ENCODE peak calls at places on chromosome 6, in nine cellular contexts. J is breast epithelium; N is astrocyte of the spinal cord; L is A172; B is GM23248; O is stimulated activated CD4-positive, alpha-beta T cell treated with anti-CD3 and anti-CD28 coated beads, Interleukin-4, amount 100 ng/mL, for 48 hours; R is HS-5; Z is NCI-H2029; D is right cardiac atrium. K is an unnamed sample.
A peak's percentile ranks its signal among the peaks of the same experiment; 100 is the strongest.

GRCh38 chr6:3520541-3521220 is 63.8 kb upstream of the SLC22A23 start:
- DNase-seq in J (no peak), N (no peak), L (no peak), B (peak; percentile 36), O (no peak), R (no peak), Z (no peak), D (no peak), K (no peak)

GRCh38 chr6:116019428-116019827 is 41.3 kb downstream of the FRK start:
- DNase-seq in J (no peak), N (no peak), L (no peak), B (no peak), O (no peak), R (no peak), Z (no peak), D (no peak), K (no peak)

GRCh38 chr6:22614541-22614940 is 45.2 kb downstream of the HDGFL1 start:
- DNase-seq in J (no peak), N (no peak), L (no peak), B (no peak), O (no peak), R (no peak), Z (no peak), D (no peak), K (no peak)

GRCh38 chr6:42307141-42307470 is 89.4 kb upstream of the MRPS10 start:
- DNase-seq in J (no peak), N (no peak), L (no peak), B (no peak), O (no peak), R (no peak), Z (no peak), D (no peak), K (no peak)

GRCh38 chr6:169722362-169723199 is 1.7 kb downstream of the PHF10 start:
- DNase-seq in J (peak; percentile 32), N (peak; percentile 86), L (peak; percentile 81), B (peak; percentile 82), O (peak; percentile 14), R (peak; percentile 82), Z (peak; percentile 47), D (peak; percentile 30), K (peak; percentile 68)

GRCh38 chr6:119739776-119740175 is 390.2 kb upstream of the MAN1A1 start:
- DNase-seq in J (no peak), N (no peak), L (no peak), B (no peak), O (no peak), R (no peak), Z (no peak), D (no peak), K (no peak)

GRCh38 chr6:130725551-130725950 is 101.7 kb upstream of the SMLR1 start:
- DNase-seq in J (no peak), N (no peak), L (no peak), B (no peak), O (no peak), R (no peak), Z (no peak), D (no peak), K (no peak)

GRCh38 chr6:39496951-39497350 is 174.4 kb upstream of the KCNK16 start:
- DNase-seq in J (no peak), N (no peak), L (no peak), B (peak; percentile 48), O (no peak), R (no peak), Z (no peak), D (peak; percentile 72), K (no peak)

GRCh38 chr6:42532038-42532669 is 31.7 kb upstream of the UBR2 start:
- DNase-seq in J (no peak), N (peak; percentile 66), L (peak; percentile 53), B (peak; percentile 83), O (no peak), R (no peak), Z (peak; percentile 51), D (no peak), K (peak; percentile 77)

GRCh38 chr6:146990821-146991798 is 213.1 kb upstream of the STXBP5 start:
- DNase-seq in J (no peak), N (peak; percentile 77), L (peak; percentile 31), B (peak; percentile 64), O (no peak), R (no peak), Z (no peak), D (no peak), K (no peak)

GRCh38 chr6:113142775-113143174 is 714.4 kb upstream of the MARCKS start:
- DNase-seq in J (no peak), N (no peak), L (no peak), B (no peak), O (no peak), R (no peak), Z (no peak), D (no peak), K (no peak)

GRCh38 chr6:138545621-138545980 is 46.3 kb upstream of the NHSL1 start:
- DNase-seq in J (no peak), N (peak; percentile 78), L (peak; percentile 65), B (peak; percentile 58), O (no peak), R (no peak), Z (no peak), D (peak; percentile 85), K (peak; percentile 78)